ENCODE peak calls at places on chromosome 18, in nine cellular contexts. S is thyroid gland; B is ACHN; R is HEK293T; P is GM18507; Y is left ventricle myocardium superior; A is effector CD4-positive, alpha-beta T cell; Q is coronary artery; T is NCI-H774. O is an unnamed sample.

GRCh38 chr18:12038082-12038660 is 55.5 kb upstream of the ANKRD62 start:
- DNase-seq in T (no peak), A (no peak), S (no peak), Q (peak; percentile 71), R (no peak), P (no peak), Y (peak; percentile 57), B (no peak), O (peak; percentile 44)

GRCh38 chr18:63177822-63178525 is 141.6 kb downstream of the BCL2 start:
- DNase-seq in A (no peak), Y (peak; percentile 59), T (no peak), B (no peak), S (no peak), P (no peak), R (peak; percentile 19), Q (no peak), O (no peak)

GRCh38 chr18:8747440-8747937 is 42.1 kb downstream of the MTCL1 start:
- DNase-seq in B (peak; percentile 66), S (no peak), Q (peak; percentile 36), R (no peak), P (no peak), T (no peak), A (no peak), Y (no peak), O (peak; percentile 62)

GRCh38 chr18:10247402-10248117 is 206.9 kb upstream of the APCDD1 start:
- DNase-seq in P (no peak), Y (peak; percentile 79), T (no peak), B (no peak), A (no peak), Q (no peak), S (no peak), R (no peak), O (no peak)

GRCh38 chr18:70469916-70470315 is 181.1 kb downstream of the SOCS6 start:
- DNase-seq in P (no peak), S (peak; percentile 8), Y (peak; percentile 39), A (no peak), Q (no peak), B (no peak), R (no peak), T (no peak), O (no peak)

GRCh38 chr18:22637787-22638186 is 220.1 kb upstream of the CTAGE1 start:
- DNase-seq in B (no peak), S (no peak), Q (no peak), R (no peak), P (no peak), A (no peak), Y (no peak), T (no peak), O (peak; percentile 72)

GRCh38 chr18:78448106-78448505 is 531.5 kb upstream of the SALL3 start:
- DNase-seq in B (no peak), P (no peak), Q (no peak), A (no peak), T (no peak), R (no peak), S (no peak), Y (no peak), O (no peak)

GRCh38 chr18:79387214-79387613 is 8.5 kb upstream of the NFATC1 start:
- DNase-seq in B (no peak), A (no peak), R (no peak), S (no peak), Q (peak; percentile 62), P (no peak), Y (no peak), T (no peak), O (no peak)

GRCh38 chr18:28650860-28651259 is 473.9 kb upstream of the CDH2 start:
- DNase-seq in T (no peak), S (no peak), P (no peak), Y (no peak), Q (no peak), A (no peak), B (no peak), R (no peak), O (peak; percentile 21)

GRCh38 chr18:51171625-51172024 is 25.9 kb downstream of the MEX3C start:
- DNase-seq in S (no peak), B (no peak), P (no peak), Y (no peak), Q (no peak), R (no peak), A (no peak), T (no peak), O (no peak)

O was measured in bronchial epithelial cell.